ENCODE peak calls at places on chromosomes 5 and 9, in eight cellular contexts. One of them, this sample, is unnamed.

GRCh38 chr9:23573800-23574199 is 252.2 kb downstream of the ELAVL2 start:
- DNase-seq in GM10248: no peak
- DNase-seq in transverse colon: no peak
- DNase-seq in HFF-Myc: no peak
- DNase-seq in activated CD8-positive, alpha-beta T cell treated with anti-CD3 and anti-CD28 coated beads for 36 hours: no peak
- DNase-seq in PC-9: no peak
- DNase-seq in Calu3: no peak
- DNase-seq in CD4-positive, alpha-beta T cell: no peak
- DNase-seq in this sample: no peak

GRCh38 chr9:22265534-22265933 is 181.1 kb upstream of the DMRTA1 start:
- DNase-seq in GM10248: no peak
- DNase-seq in transverse colon: no peak
- DNase-seq in HFF-Myc: no peak
- DNase-seq in activated CD8-positive, alpha-beta T cell treated with anti-CD3 and anti-CD28 coated beads for 36 hours: no peak
- DNase-seq in PC-9: no peak
- DNase-seq in Calu3: no peak
- DNase-seq in CD4-positive, alpha-beta T cell: no peak
- DNase-seq in this sample: no peak

GRCh38 chr9:136023401-136024225 is 62.4 kb upstream of the UBAC1 start:
- DNase-seq in GM10248: no peak
- DNase-seq in transverse colon: no peak
- DNase-seq in HFF-Myc: peak
- DNase-seq in activated CD8-positive, alpha-beta T cell treated with anti-CD3 and anti-CD28 coated beads for 36 hours: no peak
- DNase-seq in PC-9: no peak
- DNase-seq in Calu3: no peak
- DNase-seq in CD4-positive, alpha-beta T cell: no peak
- DNase-seq in this sample: peak

GRCh38 chr9:72524820-72525539 is 3.6 kb downstream of the TMC1 start:
- DNase-seq in GM10248: peak
- DNase-seq in transverse colon: peak
- DNase-seq in HFF-Myc: peak
- DNase-seq in activated CD8-positive, alpha-beta T cell treated with anti-CD3 and anti-CD28 coated beads for 36 hours: peak
- DNase-seq in PC-9: peak
- DNase-seq in Calu3: peak
- DNase-seq in CD4-positive, alpha-beta T cell: no peak
- DNase-seq in this sample: peak

GRCh38 chr5:172773481-172774469 is 2.8 kb upstream of the DUSP1 start:
- DNase-seq in GM10248: no peak
- DNase-seq in transverse colon: no peak
- DNase-seq in HFF-Myc: no peak
- DNase-seq in activated CD8-positive, alpha-beta T cell treated with anti-CD3 and anti-CD28 coated beads for 36 hours: peak
- DNase-seq in PC-9: no peak
- DNase-seq in Calu3: no peak
- DNase-seq in CD4-positive, alpha-beta T cell: no peak
- DNase-seq in this sample: no peak

GRCh38 chr5:64872044-64872443 is 103.3 kb downstream of the CWC27 start:
- DNase-seq in GM10248: no peak
- DNase-seq in transverse colon: no peak
- DNase-seq in HFF-Myc: no peak
- DNase-seq in activated CD8-positive, alpha-beta T cell treated with anti-CD3 and anti-CD28 coated beads for 36 hours: no peak
- DNase-seq in PC-9: no peak
- DNase-seq in Calu3: no peak
- DNase-seq in CD4-positive, alpha-beta T cell: no peak
- DNase-seq in this sample: no peak

GRCh38 chr9:69502671-69503301 is 169.4 kb downstream of the APBA1 start:
- DNase-seq in GM10248: no peak
- DNase-seq in transverse colon: no peak
- DNase-seq in HFF-Myc: peak
- DNase-seq in activated CD8-positive, alpha-beta T cell treated with anti-CD3 and anti-CD28 coated beads for 36 hours: no peak
- DNase-seq in PC-9: no peak
- DNase-seq in Calu3: no peak
- DNase-seq in CD4-positive, alpha-beta T cell: no peak
- DNase-seq in this sample: no peak

GRCh38 chr5:77987988-77988387 is 211.8 kb upstream of the TBCA start:
- DNase-seq in GM10248: no peak
- DNase-seq in transverse colon: no peak
- DNase-seq in HFF-Myc: no peak
- DNase-seq in activated CD8-positive, alpha-beta T cell treated with anti-CD3 and anti-CD28 coated beads for 36 hours: no peak
- DNase-seq in PC-9: no peak
- DNase-seq in Calu3: no peak
- DNase-seq in CD4-positive, alpha-beta T cell: no peak
- DNase-seq in this sample: no peak

GRCh38 chr5:40778133-40778532 is 20.0 kb downstream of the PRKAA1 start:
- DNase-seq in GM10248: no peak
- DNase-seq in transverse colon: no peak
- DNase-seq in HFF-Myc: no peak
- DNase-seq in activated CD8-positive, alpha-beta T cell treated with anti-CD3 and anti-CD28 coated beads for 36 hours: no peak
- DNase-seq in PC-9: no peak
- DNase-seq in Calu3: no peak
- DNase-seq in CD4-positive, alpha-beta T cell: no peak
- DNase-seq in this sample: no peak

GRCh38 chr5:40776658-40776977 is 20.9 kb upstream of the TTC33 start:
- DNase-seq in GM10248: no peak
- DNase-seq in transverse colon: no peak
- DNase-seq in HFF-Myc: no peak
- DNase-seq in activated CD8-positive, alpha-beta T cell treated with anti-CD3 and anti-CD28 coated beads for 36 hours: no peak
- DNase-seq in PC-9: no peak
- DNase-seq in Calu3: no peak
- DNase-seq in CD4-positive, alpha-beta T cell: no peak
- DNase-seq in this sample: no peak

GRCh38 chr5:40775846-40776657 is 20.3 kb upstream of the TTC33 start:
- DNase-seq in GM10248: no peak
- DNase-seq in transverse colon: no peak
- DNase-seq in HFF-Myc: no peak
- DNase-seq in activated CD8-positive, alpha-beta T cell treated with anti-CD3 and anti-CD28 coated beads for 36 hours: no peak
- DNase-seq in PC-9: no peak
- DNase-seq in Calu3: no peak
- DNase-seq in CD4-positive, alpha-beta T cell: no peak
- DNase-seq in this sample: no peak

GRCh38 chr5:40775085-40775845 is 19.5 kb upstream of the TTC33 start:
- DNase-seq in GM10248: no peak
- DNase-seq in transverse colon: no peak
- DNase-seq in HFF-Myc: no peak
- DNase-seq in activated CD8-positive, alpha-beta T cell treated with anti-CD3 and anti-CD28 coated beads for 36 hours: no peak
- DNase-seq in PC-9: no peak
- DNase-seq in Calu3: no peak
- DNase-seq in CD4-positive, alpha-beta T cell: no peak
- DNase-seq in this sample: no peak

GRCh38 chr5:40774626-40775025 is 18.9 kb upstream of the TTC33 start:
- DNase-seq in GM10248: no peak
- DNase-seq in transverse colon: no peak
- DNase-seq in HFF-Myc: no peak
- DNase-seq in activated CD8-positive, alpha-beta T cell treated with anti-CD3 and anti-CD28 coated beads for 36 hours: no peak
- DNase-seq in PC-9: no peak
- DNase-seq in Calu3: no peak
- DNase-seq in CD4-positive, alpha-beta T cell: no peak
- DNase-seq in this sample: no peak
- TF ChIP-seq CTCF in GM10248: no peak
- TF ChIP-seq CTCF in transverse colon: no peak
- TF ChIP-seq CTCF in HFF-Myc: no peak
- TF ChIP-seq CTCF in activated CD8-positive, alpha-beta T cell treated with anti-CD3 and anti-CD28 coated beads for 36 hours: no peak
- TF ChIP-seq CTCF in PC-9: no peak
- TF ChIP-seq CTCF in Calu3: no peak
- TF ChIP-seq CTCF in CD4-positive, alpha-beta T cell: no peak
- TF ChIP-seq CTCF in this sample: no peak

GRCh38 chr5:43042626-43043399 is 2.7 kb upstream of the ANXA2R start:
- DNase-seq in GM10248: peak
- DNase-seq in transverse colon: peak
- DNase-seq in HFF-Myc: no peak
- DNase-seq in activated CD8-positive, alpha-beta T cell treated with anti-CD3 and anti-CD28 coated beads for 36 hours: peak
- DNase-seq in PC-9: peak
- DNase-seq in Calu3: peak
- DNase-seq in CD4-positive, alpha-beta T cell: peak
- DNase-seq in this sample: no peak
- TF ChIP-seq CTCF in GM10248: peak
- TF ChIP-seq CTCF in transverse colon: no peak
- TF ChIP-seq CTCF in HFF-Myc: no peak
- TF ChIP-seq CTCF in activated CD8-positive, alpha-beta T cell treated with anti-CD3 and anti-CD28 coated beads for 36 hours: no peak
- TF ChIP-seq CTCF in PC-9: peak
- TF ChIP-seq CTCF in Calu3: no peak
- TF ChIP-seq CTCF in CD4-positive, alpha-beta T cell: no peak
- TF ChIP-seq CTCF in this sample: peak

GRCh38 chr9:109120204-109120789 is 550 bp upstream of the TMEM245 start:
- DNase-seq in GM10248: no peak
- DNase-seq in transverse colon: no peak
- DNase-seq in HFF-Myc: no peak
- DNase-seq in activated CD8-positive, alpha-beta T cell treated with anti-CD3 and anti-CD28 coated beads for 36 hours: no peak
- DNase-seq in PC-9: no peak
- DNase-seq in Calu3: no peak
- DNase-seq in CD4-positive, alpha-beta T cell: no peak
- DNase-seq in this sample: no peak

GRCh38 chr9:109121218-109121796 is 1.6 kb upstream of the TMEM245 start:
- DNase-seq in GM10248: no peak
- DNase-seq in transverse colon: no peak
- DNase-seq in HFF-Myc: no peak
- DNase-seq in activated CD8-positive, alpha-beta T cell treated with anti-CD3 and anti-CD28 coated beads for 36 hours: no peak
- DNase-seq in PC-9: no peak
- DNase-seq in Calu3: no peak
- DNase-seq in CD4-positive, alpha-beta T cell: no peak
- DNase-seq in this sample: no peak

GRCh38 chr9:109117856-109118801 is 1.6 kb downstream of the TMEM245 start:
- DNase-seq in GM10248: no peak
- DNase-seq in transverse colon: peak
- DNase-seq in HFF-Myc: no peak
- DNase-seq in activated CD8-positive, alpha-beta T cell treated with anti-CD3 and anti-CD28 coated beads for 36 hours: peak
- DNase-seq in PC-9: no peak
- DNase-seq in Calu3: peak
- DNase-seq in CD4-positive, alpha-beta T cell: peak
- DNase-seq in this sample: no peak

GRCh38 chr9:109118802-109119438 is 827 bp downstream of the TMEM245 start:
- DNase-seq in GM10248: no peak
- DNase-seq in transverse colon: no peak
- DNase-seq in HFF-Myc: no peak
- DNase-seq in activated CD8-positive, alpha-beta T cell treated with anti-CD3 and anti-CD28 coated beads for 36 hours: peak
- DNase-seq in PC-9: peak
- DNase-seq in Calu3: no peak
- DNase-seq in CD4-positive, alpha-beta T cell: no peak
- DNase-seq in this sample: no peak

DNA sequence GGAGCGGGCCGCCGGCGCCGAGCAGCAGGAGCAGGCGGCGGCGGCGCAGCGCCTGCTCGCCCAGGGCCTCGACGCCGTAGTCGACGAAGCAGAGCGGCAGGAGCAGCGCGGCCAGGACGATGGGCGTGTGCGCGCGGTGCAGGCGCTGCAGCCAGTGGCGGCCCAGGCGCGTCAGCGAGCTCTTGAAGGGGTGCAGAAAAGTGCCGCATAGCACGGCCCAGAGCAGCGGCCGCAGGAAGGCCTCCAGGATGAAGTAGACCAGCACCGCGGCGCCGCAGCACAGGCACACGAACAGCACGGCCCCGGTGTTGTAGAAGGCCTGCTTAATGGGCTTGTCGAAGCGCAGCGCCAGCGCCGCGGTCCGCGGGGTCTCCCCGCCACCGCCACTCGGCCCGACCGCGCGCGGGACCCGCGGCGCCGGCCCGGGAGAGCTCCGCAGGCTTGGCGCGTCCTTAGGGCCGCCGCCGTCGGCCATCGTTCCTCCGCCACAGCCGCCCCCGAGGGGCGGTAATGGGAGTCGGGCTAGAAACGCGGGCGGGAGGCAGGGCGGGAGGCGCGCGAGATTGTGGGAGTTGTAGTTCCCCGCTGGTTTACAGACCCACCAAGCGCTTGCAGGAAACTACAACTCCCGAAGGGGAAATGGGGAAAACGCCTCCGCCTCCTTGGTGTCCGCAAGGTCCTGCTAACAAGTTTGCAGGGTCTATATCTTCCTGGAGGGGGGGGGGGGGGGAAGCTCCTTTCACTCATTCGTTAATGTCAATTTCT is at the start of gene TMEM245:
- DNase-seq in GM10248: peak
- DNase-seq in transverse colon: peak
- DNase-seq in HFF-Myc: peak
- DNase-seq in activated CD8-positive, alpha-beta T cell treated with anti-CD3 and anti-CD28 coated beads for 36 hours: peak
- DNase-seq in PC-9: peak
- DNase-seq in Calu3: peak
- DNase-seq in CD4-positive, alpha-beta T cell: peak
- DNase-seq in this sample: peak
- TF ChIP-seq CTCF in GM10248: no peak
- TF ChIP-seq CTCF in transverse colon: no peak
- TF ChIP-seq CTCF in HFF-Myc: no peak
- TF ChIP-seq CTCF in activated CD8-positive, alpha-beta T cell treated with anti-CD3 and anti-CD28 coated beads for 36 hours: no peak
- TF ChIP-seq CTCF in PC-9: no peak
- TF ChIP-seq CTCF in Calu3: no peak
- TF ChIP-seq CTCF in CD4-positive, alpha-beta T cell: no peak
- TF ChIP-seq CTCF in this sample: no peak

GRCh38 chr5:133317558-133317957 is 265.7 kb downstream of the HSPA4 start:
- DNase-seq in GM10248: no peak
- DNase-seq in transverse colon: no peak
- DNase-seq in HFF-Myc: no peak
- DNase-seq in activated CD8-positive, alpha-beta T cell treated with anti-CD3 and anti-CD28 coated beads for 36 hours: peak
- DNase-seq in PC-9: no peak
- DNase-seq in Calu3: no peak
- DNase-seq in CD4-positive, alpha-beta T cell: no peak
- DNase-seq in this sample: no peak

GRCh38 chr5:133314086-133314485 is 262.3 kb downstream of the HSPA4 start:
- DNase-seq in GM10248: no peak
- DNase-seq in transverse colon: no peak
- DNase-seq in HFF-Myc: no peak
- DNase-seq in activated CD8-positive, alpha-beta T cell treated with anti-CD3 and anti-CD28 coated beads for 36 hours: no peak
- DNase-seq in PC-9: no peak
- DNase-seq in Calu3: no peak
- DNase-seq in CD4-positive, alpha-beta T cell: no peak
- DNase-seq in this sample: no peak

GRCh38 chr5:133319244-133319643 is 267.4 kb downstream of the HSPA4 start:
- DNase-seq in GM10248: no peak
- DNase-seq in transverse colon: no peak
- DNase-seq in HFF-Myc: no peak
- DNase-seq in activated CD8-positive, alpha-beta T cell treated with anti-CD3 and anti-CD28 coated beads for 36 hours: no peak
- DNase-seq in PC-9: no peak
- DNase-seq in Calu3: no peak
- DNase-seq in CD4-positive, alpha-beta T cell: no peak
- DNase-seq in this sample: no peak

GRCh38 chr5:133319905-133320520 is 268.2 kb downstream of the HSPA4 start:
- DNase-seq in GM10248: no peak
- DNase-seq in transverse colon: no peak
- DNase-seq in HFF-Myc: no peak
- DNase-seq in activated CD8-positive, alpha-beta T cell treated with anti-CD3 and anti-CD28 coated beads for 36 hours: no peak
- DNase-seq in PC-9: no peak
- DNase-seq in Calu3: no peak
- DNase-seq in CD4-positive, alpha-beta T cell: no peak
- DNase-seq in this sample: no peak

DNA sequence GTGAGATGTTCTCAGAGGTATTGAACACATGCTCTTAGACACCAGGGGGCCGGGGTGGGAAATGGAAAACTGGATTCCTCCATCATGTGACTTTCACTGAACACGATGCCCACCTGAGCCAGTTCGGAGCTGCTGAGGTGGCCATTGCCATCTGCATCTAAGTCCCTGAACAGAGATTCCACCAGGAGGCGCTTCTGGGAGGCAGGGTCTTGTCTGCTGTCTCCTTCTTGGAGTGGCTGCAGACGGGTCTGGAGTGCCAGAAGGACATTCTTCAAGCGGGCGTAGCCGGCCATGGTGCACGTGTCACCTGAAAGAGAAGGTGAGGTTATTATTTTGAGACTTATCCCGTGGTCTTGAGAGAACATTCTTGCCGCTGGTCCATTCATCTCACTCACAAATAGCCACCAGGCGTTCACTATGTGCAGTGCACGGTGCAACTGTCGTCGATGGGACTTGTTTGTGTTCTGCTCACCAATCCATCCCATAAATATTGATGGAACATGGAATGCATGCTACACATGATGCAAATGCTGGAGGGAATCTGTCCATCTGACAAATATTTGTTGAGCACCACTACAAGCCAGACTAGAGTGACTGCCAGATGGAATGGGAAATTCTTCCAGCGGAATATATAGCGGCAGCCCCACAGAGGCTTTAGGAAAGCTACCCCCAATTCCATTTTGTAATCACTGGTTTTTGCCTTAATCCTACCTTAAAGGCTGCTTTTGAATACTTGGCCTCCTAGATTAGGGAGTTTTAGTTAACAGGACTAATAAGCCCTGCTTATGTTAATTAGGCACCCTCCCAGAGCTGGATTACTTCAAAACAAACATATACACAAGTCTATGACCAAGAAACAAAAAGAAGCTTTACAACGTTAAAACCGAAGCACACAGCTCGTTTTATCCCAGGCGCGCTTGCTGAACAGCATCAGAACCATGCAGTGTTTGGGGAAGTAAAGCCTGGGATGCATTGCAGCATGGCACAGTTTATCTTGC is 264.8 kb downstream of the HSPA4 start:
- DNase-seq in GM10248: no peak
- DNase-seq in transverse colon: no peak
- DNase-seq in HFF-Myc: no peak
- DNase-seq in activated CD8-positive, alpha-beta T cell treated with anti-CD3 and anti-CD28 coated beads for 36 hours: peak
- DNase-seq in PC-9: no peak
- DNase-seq in Calu3: peak
- DNase-seq in CD4-positive, alpha-beta T cell: no peak
- DNase-seq in this sample: no peak
- TF ChIP-seq CTCF in GM10248: no peak
- TF ChIP-seq CTCF in transverse colon: no peak
- TF ChIP-seq CTCF in HFF-Myc: peak
- TF ChIP-seq CTCF in activated CD8-positive, alpha-beta T cell treated with anti-CD3 and anti-CD28 coated beads for 36 hours: no peak
- TF ChIP-seq CTCF in PC-9: no peak
- TF ChIP-seq CTCF in Calu3: no peak
- TF ChIP-seq CTCF in CD4-positive, alpha-beta T cell: no peak
- TF ChIP-seq CTCF in this sample: no peak